ENCODE peak calls at places on chromosomes 12 and 14, in seven cellular contexts. J is A549, Z is SW480, Q is lower leg skin, I is Kasumi-1, G is astrocyte, D is M059J. H is an unnamed sample.

GRCh38 chr12:53194973-53195372 is 12.1 kb downstream of the ITGB7 start:
- DNase-seq in G (no peak), I (no peak), Q (no peak), Z (no peak), D (no peak), J (no peak), H (no peak)

GRCh38 chr12:75944097-75944904 is 87.3 kb downstream of the PHLDA1 start:
- DNase-seq in Z (peak; percentile 93), D (peak; percentile 94), J (peak; percentile 51), I (peak; percentile 76), Q (no peak), G (peak; percentile 96), H (peak; percentile 51)

GRCh38 chr12:68319988-68320623 is 12.1 kb downstream of the MDM1 start:
- DNase-seq in Z (no peak), D (peak; percentile 24), J (no peak), I (no peak), Q (no peak), G (peak; percentile 82), H (peak; percentile 69)

GRCh38 chr14:51871846-51872245 is 11.4 kb downstream of the GNG2 start:
- DNase-seq in D (no peak), J (no peak), Z (no peak), Q (no peak), I (no peak), G (no peak), H (no peak)

GRCh38 chr12:76552343-76552938 is 7.1 kb downstream of the OSBPL8 start:
- DNase-seq in G (peak; percentile 73), I (no peak), J (no peak), D (peak; percentile 26), Z (peak; percentile 2), Q (no peak), H (peak; percentile 50)

GRCh38 chr12:40209886-40210285 is 14.9 kb upstream of the LRRK2 start:
- DNase-seq in J (no peak), D (no peak), G (no peak), I (no peak), Z (no peak), Q (no peak), H (no peak)

GRCh38 chr12:89838846-89839245 is 130.2 kb upstream of the ATP2B1 start:
- DNase-seq in J (no peak), G (no peak), D (no peak), Q (no peak), I (no peak), Z (no peak), H (no peak)

GRCh38 chr14:89160437-89160836 is 256.6 kb downstream of the FOXN3 start:
- DNase-seq in D (no peak), J (no peak), I (no peak), Z (no peak), G (no peak), Q (no peak), H (no peak)

GRCh38 chr14:73269729-73270651 is 32.7 kb downstream of the PAPLN start:
- DNase-seq in I (no peak), Q (no peak), J (no peak), G (peak; percentile 20), Z (peak; percentile 21), D (peak; percentile 43), H (peak; percentile 68)

GRCh38 chr12:79687711-79688270 is 3.0 kb downstream of the PAWR start:
- DNase-seq in I (peak; percentile 22), Q (no peak), G (no peak), J (no peak), Z (peak; percentile 14), D (peak; percentile 27), H (no peak)

GRCh38 chr12:29563636-29564035 is 66.2 kb upstream of the OVCH1 start:
- DNase-seq in I (peak; percentile 26), Q (no peak), Z (no peak), J (no peak), G (no peak), D (peak; percentile 15), H (no peak)

GRCh38 chr14:49897414-49897813 is 4.5 kb downstream of the ARF6 start:
- DNase-seq in J (no peak), D (no peak), Q (no peak), G (no peak), I (no peak), Z (no peak), H (no peak)